ENCODE peak calls at places on chromosomes 1 and 21, in eight cellular contexts. V, E, H, U, C, D, L and Q are unnamed samples.

GRCh38 chr1:118081387-118081786 is 103.6 kb downstream of the SPAG17 start:
- DNase-seq in C (no peak), D (no peak), L (no peak), V (no peak), U (no peak), H (no peak), E (peak), Q (no peak)

GRCh38 chr1:72280714-72281113 is 1.6 kb downstream of the NEGR1 start:
- DNase-seq in C (no peak), V (peak), D (no peak), E (no peak), U (no peak), L (no peak), H (no peak), Q (no peak)

GRCh38 chr21:45135868-45136267 is 61.5 kb downstream of the ADARB1 start:
- DNase-seq in H (no peak), U (no peak), E (no peak), D (no peak), C (no peak), L (no peak), V (no peak), Q (no peak)

GRCh38 chr1:151238467-151238739 is 16.1 kb upstream of the PSMD4 start:
- DNase-seq in H (peak), D (no peak), V (peak), L (no peak), U (no peak), E (no peak), C (no peak), Q (peak)

GRCh38 chr21:35705888-35706287 is 354.4 kb downstream of the SETD4 start:
- DNase-seq in U (no peak), H (no peak), V (no peak), E (no peak), C (no peak), D (no peak), L (no peak), Q (no peak)

GRCh38 chr1:22557341-22557950 is 5.8 kb upstream of the EPHA8 start:
- DNase-seq in L (no peak), U (no peak), E (no peak), H (no peak), D (no peak), C (no peak), V (peak), Q (no peak)

GRCh38 chr1:43557744-43558245 is 27.1 kb downstream of the PTPRF start:
- DNase-seq in D (no peak), L (peak), E (no peak), H (no peak), V (peak), U (no peak), C (no peak), Q (no peak)

GRCh38 chr1:161158316-161159016 is 834 bp upstream of the USP21 start:
- DNase-seq in L (no peak), V (no peak), C (no peak), E (peak), H (no peak), D (no peak), U (no peak), Q (no peak)

GRCh38 chr1:201198598-201198997 is 8.0 kb downstream of the IGFN1 start:
- DNase-seq in D (no peak), H (no peak), L (no peak), C (no peak), E (no peak), V (no peak), U (no peak), Q (no peak)

GRCh38 chr1:8015809-8016165 is 10.3 kb downstream of the ERRFI1 start:
- DNase-seq in E (no peak), D (no peak), U (no peak), L (no peak), H (no peak), C (no peak), V (peak), Q (no peak)

GRCh38 chr21:23686737-23687136 is 1920.5 kb downstream of the MRPL39 start:
- DNase-seq in D (no peak), E (no peak), V (no peak), L (no peak), U (no peak), H (no peak), C (no peak), Q (no peak)

GRCh38 chr21:26099610-26100219 is 70.9 kb downstream of the APP start:
- DNase-seq in H (no peak), D (no peak), V (peak), U (no peak), L (no peak), C (no peak), E (no peak), Q (no peak)

GRCh38 chr1:44995467-44996238 is 9.3 kb upstream of the EIF2B3 start:
- DNase-seq in L (no peak), H (no peak), E (no peak), C (no peak), D (no peak), U (no peak), V (no peak), Q (no peak)

GRCh38 chr1:84834419-84835064 is 58.5 kb downstream of the LPAR3 start:
- DNase-seq in D (no peak), U (no peak), E (no peak), L (no peak), V (peak), C (no peak), H (no peak), Q (peak)

GRCh38 chr1:151458936-151459330 is 361 bp downstream of the POGZ start:
- DNase-seq in H (no peak), U (peak), D (peak), E (peak), L (peak), V (peak), C (peak), Q (no peak)

DNA sequence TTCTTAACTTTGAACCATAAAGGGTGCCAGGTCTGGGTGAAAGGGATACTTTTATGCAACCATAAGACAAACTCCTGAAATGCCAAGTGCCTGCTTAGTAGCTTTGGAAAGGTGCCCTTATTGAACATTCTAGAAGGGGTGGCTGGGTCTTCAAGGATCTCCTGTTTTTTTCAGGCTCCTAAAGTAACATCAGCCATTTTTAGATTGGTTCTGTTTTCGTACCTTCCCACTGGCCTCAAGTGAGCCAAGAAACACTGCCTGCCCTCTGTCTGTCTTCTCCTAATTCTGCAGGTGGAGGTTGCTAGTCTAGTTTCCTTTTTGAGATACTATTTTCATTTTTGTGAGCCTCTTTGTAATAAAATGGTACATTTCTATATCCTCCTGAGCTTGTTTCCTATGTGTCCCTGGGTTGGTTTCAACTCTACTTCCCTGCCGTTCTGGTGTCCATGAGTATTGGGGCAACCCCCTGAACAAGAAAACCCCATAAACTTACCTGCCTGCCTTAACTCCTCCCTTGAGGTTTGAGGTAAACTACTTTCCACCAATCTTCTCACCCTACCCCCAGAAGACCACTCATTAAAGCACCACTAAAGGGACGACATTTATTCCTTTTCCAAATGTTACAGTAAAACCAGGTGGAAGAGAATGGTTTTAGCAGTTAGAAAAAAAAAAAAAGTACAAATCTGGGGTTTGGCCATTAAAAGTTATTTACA is 2.6 kb downstream of the MARCKSL1 start:
- DNase-seq in E (peak), H (no peak), U (no peak), L (no peak), D (no peak), V (no peak), C (no peak), Q (no peak)
- H3K4me3 ChIP-seq in E (no peak), H (no peak), U (peak), L (peak), D (no peak), V (no peak), C (no peak), Q (no peak)

GRCh38 chr1:241939798-241940197 is 17.8 kb upstream of the BECN2 start:
- DNase-seq in H (no peak), U (no peak), E (no peak), D (no peak), L (no peak), C (no peak), V (peak), Q (no peak)

GRCh38 chr1:241947355-241947754 is 10.2 kb upstream of the BECN2 start:
- DNase-seq in D (no peak), L (no peak), H (no peak), U (no peak), E (no peak), C (no peak), V (no peak), Q (no peak)

GRCh38 chr1:241942738-241943137 is 14.8 kb upstream of the BECN2 start:
- DNase-seq in L (no peak), U (no peak), E (no peak), V (no peak), H (no peak), D (no peak), C (no peak), Q (no peak)

DNA sequence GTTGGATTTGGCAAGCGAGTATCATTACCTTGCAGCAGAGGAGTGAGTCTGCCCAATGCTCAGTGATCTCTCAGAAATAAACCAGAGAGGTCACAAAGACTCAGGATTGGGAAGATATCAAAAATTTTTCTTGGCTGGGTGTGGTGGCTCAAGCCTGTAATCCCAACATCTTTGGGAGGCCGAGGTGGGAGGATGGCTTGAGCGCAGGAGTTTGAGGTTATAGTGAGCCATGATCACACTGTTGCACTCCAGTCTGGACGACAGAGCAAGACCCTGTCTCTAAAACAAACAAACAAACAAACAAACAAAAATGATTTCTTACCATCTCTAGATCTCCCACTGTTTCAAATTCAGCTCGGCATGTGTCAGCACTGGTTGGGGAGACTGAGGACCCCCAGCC is 13.3 kb upstream of the BECN2 start:
- DNase-seq in L (no peak), U (no peak), D (no peak), C (no peak), H (no peak), V (no peak), E (no peak), Q (no peak)
- H3K4me3 ChIP-seq in L (no peak), U (no peak), D (no peak), C (no peak), H (no peak), V (no peak), E (no peak), Q (no peak)

GRCh38 chr1:10510520-10511493 is 36.1 kb downstream of the PEX14 start:
- DNase-seq in C (peak), E (no peak), D (peak), V (peak), U (no peak), L (peak), H (peak), Q (peak)
- H3K4me3 ChIP-seq in C (peak), E (no peak), D (peak), V (peak), U (no peak), L (no peak), H (peak), Q (peak)

GRCh38 chr1:204152310-204153044 is 633 bp upstream of the ETNK2 start:
- DNase-seq in E (no peak), C (no peak), U (no peak), H (no peak), V (no peak), D (no peak), L (no peak), Q (no peak)

GRCh38 chr1:204153667-204154066 is 1.8 kb upstream of the ETNK2 start:
- DNase-seq in E (no peak), D (no peak), V (no peak), H (no peak), C (no peak), L (no peak), U (no peak), Q (no peak)

GRCh38 chr1:204150702-204151561 is 912 bp downstream of the ETNK2 start:
- DNase-seq in L (peak), U (peak), V (peak), C (no peak), E (no peak), H (no peak), D (no peak), Q (no peak)

GRCh38 chr1:204149635-204150565 is 1.9 kb downstream of the ETNK2 start:
- DNase-seq in C (no peak), V (no peak), L (no peak), E (no peak), H (no peak), U (no peak), D (no peak), Q (no peak)

DNA sequence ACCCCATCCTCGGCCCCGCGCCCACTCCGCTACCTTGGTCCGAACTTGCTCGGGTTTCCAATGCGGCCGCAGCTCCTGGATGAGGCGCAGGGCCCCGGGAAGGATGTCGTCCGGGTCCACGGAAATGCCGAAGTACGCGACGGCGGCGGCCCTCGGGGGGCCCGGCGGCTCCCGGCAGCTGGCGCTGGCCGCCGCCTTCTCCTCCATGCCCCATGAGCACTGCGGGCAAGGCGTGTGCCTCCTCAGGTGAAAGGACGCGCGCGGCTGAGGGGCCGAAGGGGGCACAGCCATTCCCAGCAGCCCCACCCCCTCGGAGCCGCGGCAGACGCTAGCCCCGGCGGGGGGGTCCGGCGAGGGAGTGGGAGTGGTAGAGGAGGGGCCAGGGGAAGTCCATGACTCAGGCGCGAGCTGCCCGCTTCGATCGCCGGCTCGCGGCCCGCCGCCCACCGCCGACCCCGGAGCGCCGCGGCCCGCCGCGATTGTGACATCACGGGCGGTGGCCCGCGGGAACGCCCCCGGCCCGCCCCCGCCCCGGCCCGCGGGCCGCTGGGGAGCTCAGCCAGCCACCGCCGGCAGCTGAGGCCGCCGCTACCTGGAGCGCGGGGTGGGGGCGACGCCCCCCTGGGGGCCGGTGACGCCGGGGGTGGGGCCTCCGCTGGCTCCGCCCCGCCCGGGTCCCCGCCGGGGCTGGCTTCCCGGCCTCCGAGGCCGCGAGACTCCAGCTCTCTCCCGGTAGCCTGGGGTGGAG is at the start of gene ETNK2:
- DNase-seq in V (peak), D (peak), U (peak), L (peak), H (no peak), C (peak), E (peak), Q (no peak)
- H3K4me3 ChIP-seq in V (peak), D (peak), U (peak), L (peak), H (peak), C (no peak), E (peak), Q (peak)

GRCh38 chr21:43332461-43332860 is 94.5 kb downstream of the SIK1 start:
- DNase-seq in C (no peak), V (no peak), H (no peak), L (no peak), E (no peak), U (no peak), D (no peak), Q (no peak)

GRCh38 chr21:43332872-43333300 is 94.0 kb downstream of the SIK1 start:
- DNase-seq in V (no peak), C (no peak), H (no peak), E (no peak), D (no peak), L (peak), U (peak), Q (no peak)

GRCh38 chr21:43331962-43332458 is 94.9 kb downstream of the SIK1 start:
- DNase-seq in C (no peak), D (no peak), U (no peak), H (peak), E (no peak), V (peak), L (no peak), Q (peak)

GRCh38 chr21:43334214-43334958 is 92.5 kb downstream of the SIK1 start:
- DNase-seq in U (no peak), D (no peak), C (no peak), H (no peak), V (no peak), L (no peak), E (no peak), Q (no peak)

GRCh38 chr21:43333301-43334062 is 93.4 kb downstream of the SIK1 start:
- DNase-seq in D (no peak), V (peak), U (peak), L (peak), E (no peak), C (no peak), H (peak), Q (peak)
- H3K4me3 ChIP-seq in D (no peak), V (peak), U (no peak), L (no peak), E (no peak), C (no peak), H (peak), Q (peak)

DNA sequence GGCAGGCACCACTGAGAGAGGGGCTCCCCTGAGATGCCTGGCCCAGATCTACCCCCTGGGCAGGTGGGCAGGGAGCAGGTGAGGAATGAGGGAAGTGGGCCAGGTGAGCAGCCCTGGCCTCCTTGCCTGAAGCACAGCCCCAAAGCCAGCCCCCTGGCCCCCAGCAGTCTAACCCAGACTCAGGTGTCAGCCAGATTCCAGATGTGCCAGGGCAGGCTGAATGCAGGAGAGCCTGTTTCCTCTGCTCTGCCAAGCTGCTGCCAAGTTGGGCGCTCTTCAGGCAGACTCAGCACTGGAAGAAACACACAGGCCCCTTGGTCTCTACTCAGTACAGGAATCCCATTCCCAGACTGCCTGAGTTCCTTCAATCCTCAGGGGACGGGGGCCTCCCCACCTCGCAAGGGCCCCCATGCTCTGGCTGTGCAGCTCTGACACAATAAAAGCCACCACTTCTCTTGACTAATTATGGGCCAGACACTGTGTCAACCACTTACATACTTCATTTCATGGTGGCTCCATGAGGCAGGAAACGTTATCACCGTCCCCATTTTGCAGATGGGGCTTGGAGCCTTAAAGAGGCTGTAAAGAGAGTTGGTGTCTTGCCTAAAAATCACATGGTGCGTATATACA is 20.4 kb downstream of the ARHGEF19 start:
- DNase-seq in E (no peak), V (no peak), U (no peak), C (no peak), L (no peak), H (no peak), D (no peak), Q (no peak)
- H3K4me3 ChIP-seq in E (no peak), V (no peak), U (no peak), C (no peak), L (no peak), H (no peak), D (no peak), Q (no peak)

DNA sequence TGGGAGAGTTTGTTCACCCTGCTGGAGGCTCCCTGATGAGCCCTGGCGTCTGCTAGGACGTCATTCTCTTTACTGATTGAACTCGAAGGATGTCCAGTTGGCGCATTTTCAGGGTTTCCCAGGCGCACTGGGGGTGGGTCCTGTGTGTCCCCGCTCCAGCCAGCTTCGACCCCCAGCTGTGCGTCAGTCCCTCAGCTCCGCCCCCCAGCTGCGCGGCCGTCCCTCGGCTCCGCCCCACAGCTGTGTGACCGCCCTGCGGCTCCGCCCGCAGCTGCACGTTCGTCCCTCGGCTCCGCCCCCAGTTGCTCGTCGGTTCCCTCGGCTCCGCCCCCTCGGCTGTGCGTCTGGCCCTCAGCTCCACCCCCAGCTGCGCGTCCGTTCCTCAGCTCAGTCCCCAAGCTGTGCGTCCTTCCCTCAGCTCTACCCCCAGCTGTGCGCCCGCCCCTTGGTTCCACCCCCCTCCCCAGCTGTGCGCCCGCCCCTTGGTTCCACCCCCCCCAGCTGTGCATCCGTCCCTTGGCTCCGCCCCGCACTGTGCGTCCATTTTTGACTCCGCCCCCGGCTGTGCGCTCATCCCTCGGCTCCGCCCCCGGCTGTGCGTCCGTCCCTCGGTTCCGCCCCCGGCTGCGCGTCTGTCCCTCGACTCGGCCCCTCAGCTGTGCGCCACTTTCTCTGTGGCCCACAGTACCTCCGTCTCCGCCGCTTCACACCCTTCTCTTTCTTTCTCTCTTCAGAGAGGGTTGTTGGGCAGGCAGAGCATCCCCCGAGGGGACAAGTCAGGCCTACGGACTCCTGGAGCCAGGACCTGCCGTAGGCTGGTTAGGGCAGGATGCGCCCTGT is 61.3 kb downstream of the FAAP20 start:
- DNase-seq in U (peak), D (peak), L (peak), H (peak), E (peak), V (peak), C (peak), Q (peak)
- H3K4me3 ChIP-seq in U (peak), D (peak), L (peak), H (peak), E (peak), V (peak), C (peak), Q (peak)